ENCODE peak calls at places on chromosomes 16 and 17, in six cellular contexts. One of them, this sample, is unnamed.

GRCh38 chr17:9252525-9252924 is 231.2 kb downstream of the NTN1 start:
- DNase-seq in OCI-LY7: no peak
- DNase-seq in left ventricle myocardium inferior: no peak
- DNase-seq in HL-60: no peak
- DNase-seq in IMR-90: no peak
- DNase-seq in A549: no peak
- DNase-seq in this sample: no peak

GRCh38 chr17:44970136-44970737 is 2.1 kb upstream of the C1QL1 start:
- DNase-seq in A549: no peak
- DNase-seq in left ventricle myocardium inferior: peak
- DNase-seq in IMR-90: no peak
- DNase-seq in HL-60: no peak
- DNase-seq in OCI-LY7: no peak
- DNase-seq in this sample: no peak

GRCh38 chr17:75842963-75843576 is 1.1 kb downstream of the UNC13D start:
- DNase-seq in HL-60: no peak
- DNase-seq in left ventricle myocardium inferior: no peak
- DNase-seq in A549: no peak
- DNase-seq in OCI-LY7: no peak
- DNase-seq in IMR-90: no peak
- DNase-seq in this sample: peak

GRCh38 chr16:24853830-24854229 is 8.1 kb downstream of the SLC5A11 start:
- DNase-seq in HL-60: no peak
- DNase-seq in left ventricle myocardium inferior: peak
- DNase-seq in IMR-90: peak
- DNase-seq in A549: peak
- DNase-seq in OCI-LY7: no peak
- DNase-seq in this sample: no peak

GRCh38 chr17:54937426-54937825 is 31.0 kb downstream of the COX11 start:
- DNase-seq in IMR-90: no peak
- DNase-seq in OCI-LY7: no peak
- DNase-seq in A549: no peak
- DNase-seq in left ventricle myocardium inferior: no peak
- DNase-seq in HL-60: no peak
- DNase-seq in this sample: no peak

GRCh38 chr16:3214904-3215600 is 19.9 kb downstream of the ZNF200 start:
- DNase-seq in A549: no peak
- DNase-seq in IMR-90: no peak
- DNase-seq in OCI-LY7: peak
- DNase-seq in HL-60: no peak
- DNase-seq in left ventricle myocardium inferior: no peak
- DNase-seq in this sample: peak

GRCh38 chr17:82358467-82359350 is at the start of gene TEX19:
- DNase-seq in left ventricle myocardium inferior: no peak
- DNase-seq in HL-60: no peak
- DNase-seq in OCI-LY7: peak
- DNase-seq in IMR-90: no peak
- DNase-seq in A549: peak
- DNase-seq in this sample: peak

GRCh38 chr17:40577611-40578065 is 12.4 kb upstream of the CCR7 start:
- DNase-seq in HL-60: no peak
- DNase-seq in IMR-90: no peak
- DNase-seq in OCI-LY7: no peak
- DNase-seq in A549: no peak
- DNase-seq in left ventricle myocardium inferior: no peak
- DNase-seq in this sample: peak

GRCh38 chr17:12365805-12366204 is 299.9 kb upstream of the MYOCD start:
- DNase-seq in OCI-LY7: no peak
- DNase-seq in A549: peak
- DNase-seq in HL-60: no peak
- DNase-seq in IMR-90: peak
- DNase-seq in left ventricle myocardium inferior: no peak
- DNase-seq in this sample: no peak

GRCh38 chr17:60676758-60677307 is 818 bp upstream of the BCAS3 start:
- DNase-seq in IMR-90: no peak
- DNase-seq in left ventricle myocardium inferior: no peak
- DNase-seq in OCI-LY7: no peak
- DNase-seq in HL-60: no peak
- DNase-seq in A549: no peak
- DNase-seq in this sample: no peak

GRCh38 chr16:78292726-78293380 is 193.4 kb downstream of the WWOX start:
- DNase-seq in left ventricle myocardium inferior: no peak
- DNase-seq in HL-60: no peak
- DNase-seq in OCI-LY7: no peak
- DNase-seq in A549: no peak
- DNase-seq in IMR-90: no peak
- DNase-seq in this sample: no peak

GRCh38 chr16:56916571-56917403 is 15.2 kb upstream of the HERPUD1 start:
- DNase-seq in OCI-LY7: peak
- DNase-seq in IMR-90: no peak
- DNase-seq in left ventricle myocardium inferior: no peak
- DNase-seq in A549: no peak
- DNase-seq in HL-60: no peak
- DNase-seq in this sample: peak

GRCh38 chr16:4862639-4863038 is 15.4 kb downstream of the UBN1 start:
- DNase-seq in A549: no peak
- DNase-seq in IMR-90: no peak
- DNase-seq in HL-60: no peak
- DNase-seq in OCI-LY7: no peak
- DNase-seq in left ventricle myocardium inferior: no peak
- DNase-seq in this sample: no peak

GRCh38 chr16:4860727-4861342 is 13.6 kb downstream of the UBN1 start:
- DNase-seq in HL-60: no peak
- DNase-seq in left ventricle myocardium inferior: no peak
- DNase-seq in OCI-LY7: no peak
- DNase-seq in A549: no peak
- DNase-seq in IMR-90: no peak
- DNase-seq in this sample: no peak

GRCh38 chr16:4859900-4860255 is 12.6 kb downstream of the UBN1 start:
- DNase-seq in OCI-LY7: no peak
- DNase-seq in left ventricle myocardium inferior: no peak
- DNase-seq in A549: no peak
- DNase-seq in IMR-90: peak
- DNase-seq in HL-60: no peak
- DNase-seq in this sample: no peak

GRCh38 chr16:4855804-4856203 is 8.5 kb downstream of the UBN1 start:
- DNase-seq in IMR-90: no peak
- DNase-seq in left ventricle myocardium inferior: no peak
- DNase-seq in A549: no peak
- DNase-seq in OCI-LY7: no peak
- DNase-seq in HL-60: no peak
- DNase-seq in this sample: no peak

GRCh38 chr16:4859190-4859899 is 12.1 kb downstream of the UBN1 start:
- DNase-seq in OCI-LY7: no peak
- DNase-seq in IMR-90: no peak
- DNase-seq in HL-60: no peak
- DNase-seq in A549: no peak
- DNase-seq in left ventricle myocardium inferior: no peak
- DNase-seq in this sample: no peak
- TF ChIP-seq CTCF in OCI-LY7: no peak
- TF ChIP-seq CTCF in IMR-90: no peak
- TF ChIP-seq CTCF in HL-60: no peak
- TF ChIP-seq CTCF in A549: no peak
- TF ChIP-seq CTCF in left ventricle myocardium inferior: no peak
- TF ChIP-seq CTCF in this sample: no peak

DNA sequence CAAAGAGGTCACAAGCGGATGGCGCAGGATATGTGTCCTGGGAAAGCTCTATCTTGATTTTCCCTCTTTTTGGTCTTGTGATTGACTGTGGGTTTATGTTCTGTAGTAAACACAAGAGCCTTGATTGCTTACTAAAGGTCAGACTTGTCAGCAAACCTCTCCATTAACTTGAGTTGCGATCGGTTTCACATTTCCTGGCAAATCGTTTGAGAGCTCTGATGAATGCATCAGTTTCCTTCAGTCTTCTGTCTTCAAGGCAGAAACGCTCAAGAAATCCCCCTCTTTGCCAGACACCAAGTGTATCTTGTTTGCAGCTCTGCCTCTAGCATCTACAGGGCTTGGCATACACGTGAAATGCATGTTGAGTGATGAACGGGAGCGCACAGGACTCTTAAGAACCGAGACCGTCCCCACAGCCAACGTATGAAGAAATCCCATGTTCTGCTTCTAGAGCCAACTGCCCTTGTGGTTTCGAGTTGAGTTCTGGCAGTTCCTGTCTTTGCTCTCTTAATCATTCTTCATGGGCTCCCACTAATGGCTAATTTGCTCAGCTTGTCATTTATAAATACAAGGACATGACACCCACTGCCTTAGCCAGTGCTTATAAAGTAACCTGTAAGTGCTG is 143.3 kb downstream of the PITPNC1 start:
- DNase-seq in OCI-LY7: no peak
- DNase-seq in HL-60: peak
- DNase-seq in A549: no peak
- DNase-seq in left ventricle myocardium inferior: no peak
- DNase-seq in IMR-90: peak
- DNase-seq in this sample: peak
- H3K4me3 ChIP-seq in OCI-LY7: no peak
- H3K4me3 ChIP-seq in HL-60: peak
- H3K4me3 ChIP-seq in A549: no peak
- H3K4me3 ChIP-seq in left ventricle myocardium inferior: peak
- H3K4me3 ChIP-seq in IMR-90: no peak
- H3K4me3 ChIP-seq in this sample: peak

GRCh38 chr17:20045476-20045875 is 36.3 kb downstream of the SPECC1 start:
- DNase-seq in OCI-LY7: no peak
- DNase-seq in A549: no peak
- DNase-seq in IMR-90: no peak
- DNase-seq in left ventricle myocardium inferior: no peak
- DNase-seq in HL-60: no peak
- DNase-seq in this sample: no peak
- TF ChIP-seq CTCF in OCI-LY7: no peak
- TF ChIP-seq CTCF in A549: no peak
- TF ChIP-seq CTCF in IMR-90: no peak
- TF ChIP-seq CTCF in left ventricle myocardium inferior: no peak
- TF ChIP-seq CTCF in HL-60: no peak
- TF ChIP-seq CTCF in this sample: no peak

DNA sequence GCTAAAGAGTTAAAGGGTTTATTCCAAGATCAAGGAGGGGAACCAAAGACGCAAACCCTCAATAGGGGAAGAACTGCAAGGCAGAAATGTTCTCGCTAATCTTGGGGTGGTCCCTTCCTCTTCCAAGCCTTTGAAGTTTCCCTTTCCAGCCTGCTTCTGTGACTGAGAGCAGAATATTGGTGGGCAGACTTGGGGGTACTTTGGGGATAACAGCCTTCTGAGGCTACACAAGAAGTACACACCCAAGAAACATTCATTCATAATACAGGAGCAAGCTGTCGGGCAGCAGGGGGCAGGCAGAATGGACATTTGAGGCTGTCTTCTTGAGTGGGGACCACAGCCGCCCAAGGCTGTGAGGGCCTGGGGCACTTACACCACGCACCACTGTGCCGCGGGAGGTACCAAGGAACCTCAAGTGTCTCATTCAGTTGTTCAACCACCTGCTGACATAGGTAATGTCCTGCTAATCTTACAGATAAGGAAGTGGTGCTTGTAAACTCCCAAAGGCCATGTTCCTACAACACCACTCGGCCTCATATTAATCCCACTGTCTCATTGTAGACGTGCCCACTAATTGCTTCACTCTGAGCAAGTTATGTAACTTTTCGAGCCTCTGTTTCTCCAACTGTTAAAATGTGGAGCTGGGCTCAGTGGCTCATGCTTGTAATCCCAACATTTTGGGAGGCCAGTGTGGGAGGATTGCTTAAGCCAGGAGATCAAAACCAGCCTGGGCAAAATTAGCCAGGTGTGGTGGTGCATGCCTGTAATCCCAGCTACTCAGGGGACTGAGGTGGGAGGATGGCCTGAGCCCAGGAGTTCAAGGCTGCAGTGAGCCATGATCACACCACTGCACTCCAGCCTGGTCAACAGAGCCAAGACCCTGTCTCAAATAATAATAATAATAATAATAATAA is 2.5 kb upstream of the MRPS23 start:
- DNase-seq in IMR-90: no peak
- DNase-seq in left ventricle myocardium inferior: no peak
- DNase-seq in HL-60: peak
- DNase-seq in A549: no peak
- DNase-seq in OCI-LY7: no peak
- DNase-seq in this sample: no peak
- H3K4me3 ChIP-seq in IMR-90: no peak
- H3K4me3 ChIP-seq in left ventricle myocardium inferior: peak
- H3K4me3 ChIP-seq in HL-60: no peak
- H3K4me3 ChIP-seq in A549: no peak
- H3K4me3 ChIP-seq in OCI-LY7: no peak
- H3K4me3 ChIP-seq in this sample: no peak

GRCh38 chr17:28548417-28549130 is 3.9 kb downstream of the UNC119 start:
- DNase-seq in A549: no peak
- DNase-seq in IMR-90: no peak
- DNase-seq in left ventricle myocardium inferior: no peak
- DNase-seq in HL-60: no peak
- DNase-seq in OCI-LY7: no peak
- DNase-seq in this sample: no peak

GRCh38 chr17:28549274-28550132 is 2.9 kb downstream of the UNC119 start:
- DNase-seq in A549: no peak
- DNase-seq in left ventricle myocardium inferior: no peak
- DNase-seq in OCI-LY7: peak
- DNase-seq in HL-60: peak
- DNase-seq in IMR-90: no peak
- DNase-seq in this sample: peak

GRCh38 chr17:28545787-28546415 is 6.5 kb downstream of the UNC119 start:
- DNase-seq in HL-60: no peak
- DNase-seq in OCI-LY7: no peak
- DNase-seq in A549: no peak
- DNase-seq in left ventricle myocardium inferior: no peak
- DNase-seq in IMR-90: no peak
- DNase-seq in this sample: no peak

GRCh38 chr17:28547096-28547622 is 5.3 kb downstream of the UNC119 start:
- DNase-seq in A549: no peak
- DNase-seq in OCI-LY7: no peak
- DNase-seq in left ventricle myocardium inferior: no peak
- DNase-seq in IMR-90: no peak
- DNase-seq in HL-60: no peak
- DNase-seq in this sample: no peak

DNA sequence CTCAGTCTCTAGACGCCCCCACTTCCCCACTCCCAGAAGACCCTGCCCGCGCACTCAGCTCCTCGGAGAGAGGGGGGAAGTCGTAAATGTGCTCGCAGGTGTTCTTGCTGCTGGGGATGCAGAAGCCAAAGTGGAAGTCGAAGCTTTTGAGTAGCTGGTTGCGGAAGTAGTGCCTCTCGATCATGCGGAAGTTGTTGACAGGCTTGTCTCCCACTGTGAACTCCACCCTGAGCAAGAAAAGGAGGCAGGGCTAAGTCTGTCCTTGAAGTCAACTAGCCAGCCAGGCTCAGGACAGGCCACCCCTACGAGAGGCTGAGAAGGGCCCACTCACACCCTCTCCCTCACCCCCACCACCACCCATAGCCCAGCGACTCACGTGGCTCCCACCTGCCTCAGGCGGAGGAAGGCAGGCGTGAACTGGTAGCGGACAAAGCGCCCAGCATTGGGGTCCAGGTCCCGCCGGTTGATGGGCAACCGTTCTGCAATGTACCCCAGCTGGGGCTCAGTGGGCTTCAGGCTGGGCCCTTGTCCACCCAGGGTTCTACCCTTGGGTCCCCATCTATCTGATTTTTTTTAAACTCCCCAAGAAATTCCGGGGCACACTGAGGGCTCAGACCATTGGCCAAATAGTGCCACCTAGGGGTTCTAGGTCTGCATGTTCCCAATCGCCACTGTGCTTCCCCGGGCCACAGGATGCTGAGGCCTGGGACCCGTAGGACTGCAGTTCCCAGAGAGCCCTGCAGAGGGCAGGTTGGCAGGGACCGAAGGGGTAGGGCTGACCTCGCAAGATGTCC is 4.6 kb downstream of the UNC119 start:
- DNase-seq in IMR-90: peak
- DNase-seq in OCI-LY7: peak
- DNase-seq in A549: peak
- DNase-seq in HL-60: peak
- DNase-seq in left ventricle myocardium inferior: peak
- DNase-seq in this sample: peak
- TF ChIP-seq CTCF in IMR-90: peak
- TF ChIP-seq CTCF in OCI-LY7: peak
- TF ChIP-seq CTCF in A549: peak
- TF ChIP-seq CTCF in HL-60: peak
- TF ChIP-seq CTCF in left ventricle myocardium inferior: peak
- TF ChIP-seq CTCF in this sample: peak